ENCODE peak calls at places on chromosome 21, in four cellular contexts. One of them, this sample, is unnamed.

GRCh38 chr21:28485301-28486022 is 507.2 kb downstream of the LTN1 start:
- DNase-seq in HepG2: no peak
- DNase-seq in K562: no peak
- DNase-seq in HEK293T: no peak
- DNase-seq in this sample: no peak

GRCh38 chr21:36430841-36431240 is 45.6 kb downstream of the CHAF1B start:
- DNase-seq in HepG2: no peak
- DNase-seq in K562: no peak
- DNase-seq in HEK293T: no peak
- DNase-seq in this sample: no peak

GRCh38 chr21:37380349-37381323 is 14.1 kb downstream of the DYRK1A start:
- DNase-seq in HepG2: no peak
- DNase-seq in K562: no peak
- DNase-seq in HEK293T: no peak
- DNase-seq in this sample: peak

GRCh38 chr21:16633851-16634521 is 878.9 kb upstream of the CXADR start:
- DNase-seq in HepG2: no peak
- DNase-seq in K562: no peak
- DNase-seq in HEK293T: no peak
- DNase-seq in this sample: no peak

GRCh38 chr21:31132574-31133242 is 94.4 kb upstream of the KRTAP19-8 start:
- DNase-seq in HepG2: no peak
- DNase-seq in K562: no peak
- DNase-seq in HEK293T: no peak
- DNase-seq in this sample: no peak

GRCh38 chr21:38311091-38311490 is 54.3 kb downstream of the KCNJ15 start:
- DNase-seq in HepG2: no peak
- DNase-seq in K562: no peak
- DNase-seq in HEK293T: no peak
- DNase-seq in this sample: no peak

GRCh38 chr21:18801468-18801867 is 397.9 kb upstream of the TMPRSS15 start:
- DNase-seq in HepG2: no peak
- DNase-seq in K562: no peak
- DNase-seq in HEK293T: no peak
- DNase-seq in this sample: peak

GRCh38 chr21:31370893-31371652 is 27.0 kb upstream of the TIAM1 start:
- DNase-seq in HepG2: no peak
- DNase-seq in K562: no peak
- DNase-seq in HEK293T: no peak
- DNase-seq in this sample: no peak

GRCh38 chr21:37817242-37817641 is 99.0 kb downstream of the KCNJ6 start:
- DNase-seq in HepG2: no peak
- DNase-seq in K562: no peak
- DNase-seq in HEK293T: no peak
- DNase-seq in this sample: no peak

GRCh38 chr21:27823652-27824201 is 856.8 kb upstream of the ADAMTS5 start:
- DNase-seq in HepG2: no peak
- DNase-seq in K562: no peak
- DNase-seq in HEK293T: no peak
- DNase-seq in this sample: no peak

GRCh38 chr21:31282095-31282709 is 61.9 kb downstream of the TIAM1 start:
- DNase-seq in HepG2: no peak
- DNase-seq in K562: peak
- DNase-seq in HEK293T: no peak
- DNase-seq in this sample: no peak

GRCh38 chr21:39938086-39938611 is 70.9 kb downstream of the PCP4 start:
- DNase-seq in HepG2: no peak
- DNase-seq in K562: no peak
- DNase-seq in HEK293T: no peak
- DNase-seq in this sample: no peak

GRCh38 chr21:28374881-28375280 is 617.8 kb downstream of the LTN1 start:
- DNase-seq in HepG2: no peak
- DNase-seq in K562: no peak
- DNase-seq in HEK293T: no peak
- DNase-seq in this sample: no peak

GRCh38 chr21:39078322-39079065 is 104.8 kb downstream of the PSMG1 start:
- DNase-seq in HepG2: no peak
- DNase-seq in K562: no peak
- DNase-seq in HEK293T: no peak
- DNase-seq in this sample: no peak

GRCh38 chr21:23639726-23640125 is 1967.6 kb downstream of the MRPL39 start:
- DNase-seq in HepG2: no peak
- DNase-seq in K562: no peak
- DNase-seq in HEK293T: no peak
- DNase-seq in this sample: no peak

GRCh38 chr21:17462276-17462981 is 50.4 kb upstream of the CXADR start:
- DNase-seq in HepG2: peak
- DNase-seq in K562: no peak
- DNase-seq in HEK293T: no peak
- DNase-seq in this sample: no peak

GRCh38 chr21:25689226-25689625 is 45.5 kb downstream of the ATP5PF start:
- DNase-seq in HepG2: no peak
- DNase-seq in K562: no peak
- DNase-seq in HEK293T: no peak
- DNase-seq in this sample: no peak

GRCh38 chr21:25871566-25871965 is 136.8 kb downstream of the GABPA start:
- DNase-seq in HepG2: no peak
- DNase-seq in K562: peak
- DNase-seq in HEK293T: no peak
- DNase-seq in this sample: peak

GRCh38 chr21:36461277-36461917 is 18.5 kb downstream of the CLDN14 start:
- DNase-seq in HepG2: no peak
- DNase-seq in K562: no peak
- DNase-seq in HEK293T: no peak
- DNase-seq in this sample: no peak

GRCh38 chr21:32278068-32278467 is 781 bp downstream of the MIS18A start:
- DNase-seq in HepG2: no peak
- DNase-seq in K562: no peak
- DNase-seq in HEK293T: no peak
- DNase-seq in this sample: no peak

GRCh38 chr21:27631471-27631870 is 664.6 kb upstream of the ADAMTS5 start:
- DNase-seq in HepG2: no peak
- DNase-seq in K562: no peak
- DNase-seq in HEK293T: no peak
- DNase-seq in this sample: no peak

GRCh38 chr21:15755125-15755524 is 25.3 kb downstream of the USP25 start:
- DNase-seq in HepG2: no peak
- DNase-seq in K562: no peak
- DNase-seq in HEK293T: no peak
- DNase-seq in this sample: no peak

GRCh38 chr21:39712976-39713375 is 32.0 kb upstream of the IGSF5 start:
- DNase-seq in HepG2: peak
- DNase-seq in K562: peak
- DNase-seq in HEK293T: peak
- DNase-seq in this sample: peak

GRCh38 chr21:24375201-24375600 is 1232.1 kb downstream of the MRPL39 start:
- DNase-seq in HepG2: no peak
- DNase-seq in K562: no peak
- DNase-seq in HEK293T: no peak
- DNase-seq in this sample: peak

GRCh38 chr21:25557170-25557569 is 50.1 kb downstream of the MRPL39 start:
- DNase-seq in HepG2: peak
- DNase-seq in K562: no peak
- DNase-seq in HEK293T: no peak
- DNase-seq in this sample: no peak

GRCh38 chr21:29360799-29361765 is 62.4 kb downstream of the BACH1 start:
- DNase-seq in HepG2: no peak
- DNase-seq in K562: no peak
- DNase-seq in HEK293T: no peak
- DNase-seq in this sample: no peak

GRCh38 chr21:39061766-39062165 is 121.5 kb downstream of the PSMG1 start:
- DNase-seq in HepG2: no peak
- DNase-seq in K562: no peak
- DNase-seq in HEK293T: no peak
- DNase-seq in this sample: no peak

GRCh38 chr21:14736672-14737071 is 190.6 kb upstream of the SAMSN1 start:
- DNase-seq in HepG2: no peak
- DNase-seq in K562: no peak
- DNase-seq in HEK293T: no peak
- DNase-seq in this sample: no peak

GRCh38 chr21:14737278-14737677 is 191.2 kb upstream of the SAMSN1 start:
- DNase-seq in HepG2: no peak
- DNase-seq in K562: no peak
- DNase-seq in HEK293T: no peak
- DNase-seq in this sample: no peak

GRCh38 chr21:14736162-14736561 is 190.0 kb upstream of the SAMSN1 start:
- DNase-seq in HepG2: no peak
- DNase-seq in K562: no peak
- DNase-seq in HEK293T: no peak
- DNase-seq in this sample: no peak

GRCh38 chr21:14739590-14739989 is 193.5 kb upstream of the SAMSN1 start:
- DNase-seq in HepG2: no peak
- DNase-seq in K562: no peak
- DNase-seq in HEK293T: no peak
- DNase-seq in this sample: no peak

DNA sequence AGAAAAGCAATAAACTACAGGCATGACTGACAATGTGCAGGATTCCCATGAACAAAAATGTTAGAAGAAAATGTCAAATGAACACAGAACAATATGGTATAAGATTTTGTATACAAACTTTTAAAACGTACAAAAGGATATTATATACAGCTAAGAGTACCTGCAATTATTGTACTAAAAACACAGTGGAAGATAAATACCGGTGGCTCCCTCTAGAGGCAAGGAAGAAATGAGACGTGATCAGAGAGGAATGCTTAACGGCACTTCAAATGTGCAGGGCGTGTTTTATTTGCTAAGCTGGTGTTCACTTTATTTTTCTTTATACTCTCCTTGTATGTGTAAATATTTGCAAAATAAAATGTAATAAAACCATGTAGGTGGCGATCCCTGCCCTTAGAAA is 191.8 kb upstream of the SAMSN1 start:
- DNase-seq in HepG2: peak
- DNase-seq in K562: peak
- DNase-seq in HEK293T: peak
- DNase-seq in this sample: no peak
- TF ChIP-seq ELF4 in HepG2: no peak
- TF ChIP-seq ELF4 in K562: no peak
- TF ChIP-seq ELF4 in HEK293T: no peak
- TF ChIP-seq ELF4 in this sample: no peak

GRCh38 chr21:44574457-44575306 is 1.2 kb downstream of the KRTAP10-4 start:
- DNase-seq in HepG2: peak
- DNase-seq in K562: no peak
- DNase-seq in HEK293T: no peak
- DNase-seq in this sample: no peak
- TF ChIP-seq ELF4 in HepG2: no peak
- TF ChIP-seq ELF4 in K562: no peak
- TF ChIP-seq ELF4 in HEK293T: no peak
- TF ChIP-seq ELF4 in this sample: no peak

GRCh38 chr21:46111193-46111571 is 13.3 kb downstream of the COL6A2 start:
- DNase-seq in HepG2: no peak
- DNase-seq in K562: no peak
- DNase-seq in HEK293T: no peak
- DNase-seq in this sample: no peak
- TF ChIP-seq ELF4 in HepG2: no peak
- TF ChIP-seq ELF4 in K562: no peak
- TF ChIP-seq ELF4 in HEK293T: no peak
- TF ChIP-seq ELF4 in this sample: no peak

GRCh38 chr21:41317458-41317857 is 857 bp downstream of the FAM3B start:
- DNase-seq in HepG2: no peak
- DNase-seq in K562: no peak
- DNase-seq in HEK293T: no peak
- DNase-seq in this sample: no peak

GRCh38 chr21:41315726-41316125 is 875 bp upstream of the FAM3B start:
- DNase-seq in HepG2: no peak
- DNase-seq in K562: no peak
- DNase-seq in HEK293T: no peak
- DNase-seq in this sample: no peak

GRCh38 chr21:41316641-41317392 is at the start of gene FAM3B:
- DNase-seq in HepG2: no peak
- DNase-seq in K562: no peak
- DNase-seq in HEK293T: no peak
- DNase-seq in this sample: peak

GRCh38 chr21:41316200-41316599 is 401 bp upstream of the FAM3B start:
- DNase-seq in HepG2: no peak
- DNase-seq in K562: no peak
- DNase-seq in HEK293T: no peak
- DNase-seq in this sample: no peak

DNA sequence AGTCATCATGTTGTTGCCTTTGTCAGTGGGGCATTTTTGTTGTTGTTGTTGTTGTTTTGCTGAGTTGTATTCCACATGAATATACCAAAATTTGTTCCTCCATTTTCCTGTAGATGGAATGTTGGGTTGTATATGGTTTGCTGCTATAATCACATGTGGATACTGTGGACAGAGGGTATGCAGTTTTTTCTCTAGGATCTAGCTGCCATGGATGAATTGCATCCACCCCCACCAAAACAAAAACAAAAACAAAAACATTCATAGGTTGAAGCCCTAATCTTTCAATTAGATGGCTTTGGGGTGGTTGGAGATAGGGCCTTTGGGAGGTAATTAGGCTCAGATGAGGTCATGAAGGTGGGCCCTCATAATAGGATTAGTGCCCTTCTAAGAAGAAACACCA is 2.8 kb upstream of the FAM3B start:
- DNase-seq in HepG2: no peak
- DNase-seq in K562: no peak
- DNase-seq in HEK293T: no peak
- DNase-seq in this sample: no peak
- TF ChIP-seq ELF4 in HepG2: no peak
- TF ChIP-seq ELF4 in K562: no peak
- TF ChIP-seq ELF4 in HEK293T: no peak
- TF ChIP-seq ELF4 in this sample: no peak

DNA sequence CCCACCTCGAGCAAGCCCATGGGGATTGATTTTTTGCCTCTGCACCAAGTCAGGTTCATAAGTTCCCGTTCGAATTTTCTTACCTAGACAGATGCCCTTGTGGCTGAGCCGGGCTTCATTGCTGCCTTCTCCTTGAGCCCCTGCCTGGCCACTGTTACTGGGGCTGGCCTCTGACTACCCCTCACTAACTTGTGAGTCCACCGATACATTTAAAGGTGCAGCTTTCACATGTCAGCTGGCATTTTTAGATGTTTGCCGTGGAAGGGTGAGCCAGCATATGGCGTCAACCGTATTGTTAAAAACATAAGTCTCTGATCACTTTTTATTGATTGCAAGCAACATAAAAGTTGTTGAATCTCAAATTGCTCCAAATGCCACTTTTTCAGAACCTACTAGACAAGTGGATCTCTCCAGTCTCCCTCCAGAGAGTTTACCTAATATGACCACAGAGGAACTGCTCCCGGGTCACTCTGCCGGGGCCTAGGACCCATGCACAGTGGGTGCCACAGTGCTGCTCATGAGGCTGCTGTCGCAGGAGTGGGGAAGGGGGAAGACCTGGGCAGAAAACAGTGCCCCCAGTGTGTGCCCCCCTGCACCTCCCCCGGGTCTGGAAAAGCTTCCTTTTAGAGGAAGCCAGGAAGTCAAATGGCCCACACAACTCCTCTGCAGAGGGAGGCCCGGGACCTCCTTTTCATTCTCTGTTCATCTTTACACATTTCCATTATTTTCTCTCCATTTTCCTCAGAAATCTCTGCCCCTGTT is 18.8 kb downstream of the MX1 start:
- DNase-seq in HepG2: no peak
- DNase-seq in K562: no peak
- DNase-seq in HEK293T: no peak
- DNase-seq in this sample: no peak
- TF ChIP-seq ELF4 in HepG2: no peak
- TF ChIP-seq ELF4 in K562: no peak
- TF ChIP-seq ELF4 in HEK293T: no peak
- TF ChIP-seq ELF4 in this sample: no peak

GRCh38 chr21:43368685-43369084 is 58.2 kb downstream of the SIK1 start:
- DNase-seq in HepG2: no peak
- DNase-seq in K562: no peak
- DNase-seq in HEK293T: no peak
- DNase-seq in this sample: no peak
- TF ChIP-seq ELF4 in HepG2: no peak
- TF ChIP-seq ELF4 in K562: no peak
- TF ChIP-seq ELF4 in HEK293T: no peak
- TF ChIP-seq ELF4 in this sample: no peak

This sample was measured in WTC11.